ENCODE peak calls at places on chromosomes 6 and 20, in four cellular contexts. B, P, S and H are unnamed samples.

GRCh38 chr6:37622639-37623038 is 75.0 kb downstream of the MDGA1 start:
- DNase-seq in S (no peak), P (no peak), B (peak), H (peak)

GRCh38 chr20:10065154-10065833 is 30.5 kb downstream of the ANKEF1 start:
- DNase-seq in B (no peak), P (no peak), S (no peak), H (no peak)

GRCh38 chr6:162294030-162294429 is 433.5 kb downstream of the PRKN start:
- DNase-seq in S (no peak), P (no peak), B (no peak), H (no peak)

GRCh38 chr6:155120034-155120433 is 124.9 kb downstream of the TIAM2 start:
- DNase-seq in B (no peak), P (no peak), S (no peak), H (no peak)

GRCh38 chr20:768426-768978 is at the start of gene SLC52A3:
- DNase-seq in P (no peak), B (no peak), S (peak), H (no peak)

GRCh38 chr6:111411978-111412574 is 70.9 kb downstream of the REV3L start:
- DNase-seq in P (no peak), S (no peak), B (no peak), H (no peak)

GRCh38 chr6:31272431-31272830 is 539 bp upstream of the HLA-C start:
- DNase-seq in B (no peak), P (no peak), S (no peak), H (no peak)

GRCh38 chr20:18524646-18525045 is 16.9 kb downstream of the SEC23B start:
- DNase-seq in S (no peak), B (no peak), P (no peak), H (no peak)

GRCh38 chr6:158894192-158894591 is 75.0 kb upstream of the EZR start:
- DNase-seq in B (no peak), S (no peak), P (no peak), H (no peak)

GRCh38 chr20:33753763-33754162 is 22.0 kb downstream of the ZNF341 start:
- DNase-seq in B (no peak), P (no peak), S (no peak), H (no peak)